ENCODE peak calls at places on chromosomes 12 and 14, in five cellular contexts. I, H, E, M and O are unnamed samples.

GRCh38 chr12:108257004-108257403 is 82.1 kb downstream of the CMKLR1 start:
- DNase-seq in H (no peak), I (no peak), M (no peak), E (no peak), O (no peak)

GRCh38 chr12:27922591-27923139 is 49.9 kb downstream of the PTHLH start:
- DNase-seq in M (no peak), E (no peak), I (no peak), H (no peak), O (peak; percentile 49)

GRCh38 chr14:103185051-103186027 is 62.1 kb downstream of the TNFAIP2 start:
- DNase-seq in H (no peak), I (no peak), E (peak; percentile 15), M (peak; percentile 51), O (peak; percentile 50)

GRCh38 chr12:25797335-25797863 is 161.1 kb upstream of the RASSF8 start:
- DNase-seq in M (no peak), H (no peak), I (no peak), E (no peak), O (no peak)

GRCh38 chr12:52956987-52957386 is 8.1 kb downstream of the KRT18 start:
- DNase-seq in E (no peak), M (peak; percentile 50), I (no peak), H (no peak), O (no peak)

GRCh38 chr12:52474212-52474611 is 607 bp upstream of the KRT6C start:
- DNase-seq in E (no peak), I (no peak), H (no peak), M (no peak), O (no peak)

GRCh38 chr12:27505771-27506170 is 18.2 kb upstream of the PPFIBP1 start:
- DNase-seq in H (no peak), I (no peak), M (no peak), E (no peak), O (peak; percentile 41)

GRCh38 chr12:44436756-44437155 is 439.4 kb downstream of the NELL2 start:
- DNase-seq in M (no peak), H (no peak), I (no peak), E (no peak), O (no peak)

GRCh38 chr12:132836803-132837331 is 8.2 kb upstream of the GOLGA3 start:
- DNase-seq in I (no peak), E (no peak), M (no peak), H (no peak), O (no peak)

GRCh38 chr12:2999265-2999841 is 40.2 kb downstream of the TEAD4 start:
- DNase-seq in H (no peak), M (no peak), I (no peak), E (no peak), O (no peak)

GRCh38 chr12:6223545-6223944 is 23.3 kb downstream of the CD9 start:
- DNase-seq in E (no peak), I (no peak), H (no peak), M (no peak), O (no peak)

GRCh38 chr12:68007466-68007865 is 18.2 kb downstream of the IFNG-AS1 start:
- DNase-seq in E (no peak), M (no peak), H (no peak), I (no peak), O (peak; percentile 61)

GRCh38 chr12:113893221-113893620 is 72.9 kb downstream of the RBM19 start:
- DNase-seq in E (no peak), H (no peak), M (no peak), I (no peak), O (no peak)

GRCh38 chr12:108635201-108635996 is 1.7 kb upstream of the SELPLG start:
- DNase-seq in H (no peak), E (no peak), I (no peak), M (peak; percentile 99), O (no peak)

GRCh38 chr12:49092086-49092815 is 2.4 kb downstream of the DHH start:
- DNase-seq in E (no peak), M (peak; percentile 95), I (no peak), H (no peak), O (no peak)

GRCh38 chr14:76376878-76377523 is 1.1 kb downstream of the ESRRB start:
- DNase-seq in H (no peak), I (no peak), M (no peak), E (no peak), O (no peak)

GRCh38 chr12:116458492-116458891 is 100.7 kb upstream of the MAP1LC3B2 start:
- DNase-seq in M (no peak), E (no peak), I (no peak), H (no peak), O (no peak)

GRCh38 chr12:28497889-28498411 is 307.7 kb downstream of the CCDC91 start:
- DNase-seq in I (no peak), H (no peak), E (no peak), M (no peak), O (peak; percentile 49)

GRCh38 chr14:100662850-100663527 is 63.7 kb upstream of the DLK1 start:
- DNase-seq in M (peak; percentile 77), I (no peak), H (no peak), E (peak; percentile 79), O (peak; percentile 69)

GRCh38 chr12:54273981-54274380 is 5.9 kb downstream of the CBX5 start:
- DNase-seq in H (no peak), E (no peak), I (no peak), M (no peak), O (no peak)

GRCh38 chr12:76782440-76782996 is 18.6 kb downstream of the ZDHHC17 start:
- DNase-seq in M (no peak), I (no peak), H (no peak), E (no peak), O (peak; percentile 9)

GRCh38 chr14:65110525-65110924 is 8.2 kb upstream of the MAX start:
- DNase-seq in M (no peak), I (no peak), E (no peak), H (no peak), O (no peak)

GRCh38 chr14:49945448-49946319 is 52.8 kb downstream of the ARF6 start:
- DNase-seq in I (no peak), M (no peak), H (no peak), E (no peak), O (no peak)

GRCh38 chr12:30996255-30996654 is 69.7 kb downstream of the TSPAN11 start:
- DNase-seq in I (no peak), E (no peak), M (no peak), H (peak; percentile 63), O (peak; percentile 76)

GRCh38 chr12:117367006-117367638 is 5.7 kb upstream of the NOS1 start:
- DNase-seq in E (no peak), M (peak; percentile 78), I (no peak), H (peak; percentile 29), O (peak; percentile 79)

GRCh38 chr12:7373226-7373625 is 69.4 kb downstream of the ACSM4 start:
- DNase-seq in I (no peak), E (no peak), M (no peak), H (no peak), O (no peak)

GRCh38 chr12:80190001-80190400 is 90.7 kb downstream of the OTOGL start:
- DNase-seq in H (no peak), E (no peak), I (no peak), M (no peak), O (peak; percentile 15)

GRCh38 chr14:103629503-103630121 is 601 bp downstream of the KLC1 start:
- DNase-seq in E (peak; percentile 80), M (peak; percentile 51), H (no peak), I (no peak), O (peak; percentile 15)

GRCh38 chr12:108839890-108840230 is 17.5 kb downstream of the SSH1 start:
- DNase-seq in I (no peak), E (peak; percentile 68), M (peak; percentile 79), H (no peak), O (no peak)

GRCh38 chr12:130632582-130633174 is 83.4 kb downstream of the RIMBP2 start:
- DNase-seq in I (no peak), E (peak; percentile 2), H (no peak), M (no peak), O (no peak)

GRCh38 chr14:74988993-74989392 is 13.7 kb upstream of the EIF2B2 start:
- DNase-seq in E (no peak), H (no peak), I (no peak), M (no peak), O (no peak)

GRCh38 chr12:21828111-21828775 is 53.7 kb upstream of the KCNJ8 start:
- DNase-seq in H (no peak), I (no peak), E (no peak), M (no peak), O (peak; percentile 62)

GRCh38 chr12:129657179-129657578 is 246.6 kb downstream of the TMEM132D start:
- DNase-seq in H (no peak), M (no peak), I (no peak), E (no peak), O (no peak)

GRCh38 chr12:120500577-120500976 is 4.7 kb downstream of the DYNLL1 start:
- DNase-seq in E (no peak), H (no peak), I (no peak), M (no peak), O (peak; percentile 30)

GRCh38 chr14:76133103-76133502 is 18.6 kb upstream of the GPATCH2L start:
- DNase-seq in H (no peak), I (no peak), M (peak; percentile 62), E (no peak), O (peak; percentile 38)

GRCh38 chr14:28596336-28596735 is 170.3 kb upstream of the FOXG1 start:
- DNase-seq in M (no peak), E (no peak), H (no peak), I (no peak), O (peak; percentile 54)
- TF ChIP-seq CTCF in M (no peak), E (no peak), H (no peak), I (no peak), O (no peak)

GRCh38 chr12:110046451-110047187 is 1.7 kb downstream of the C12orf76 start:
- DNase-seq in I (no peak), H (no peak), M (peak; percentile 40), E (no peak), O (no peak)
- H3K4me3 ChIP-seq in I (no peak overlapping the region), H (peak overlapping the region; percentile 79), M (peak overlapping the region; percentile 89), E (peak overlapping the region; percentile 97), O (no peak overlapping the region)

GRCh38 chr12:50595667-50596066 is 90.9 kb downstream of the DIP2B start:
- DNase-seq in I (no peak), M (no peak), E (no peak), H (no peak), O (no peak)

GRCh38 chr12:50599366-50600095 is 94.7 kb downstream of the DIP2B start:
- DNase-seq in M (no peak), I (no peak), H (no peak), E (no peak), O (no peak)

GRCh38 chr12:50600364-50600763 is 95.6 kb downstream of the DIP2B start:
- DNase-seq in E (no peak), H (no peak), I (no peak), M (no peak), O (no peak)

GRCh38 chr12:50598321-50598862 is 93.6 kb downstream of the DIP2B start:
- DNase-seq in I (no peak), E (no peak), H (no peak), M (no peak), O (peak; percentile 37)

GRCh38 chr12:50597200-50598195 is 92.7 kb downstream of the DIP2B start:
- DNase-seq in M (peak; percentile 75), I (no peak), E (no peak), H (no peak), O (peak; percentile 93)
- TF ChIP-seq CTCF in M (no peak), I (no peak), E (no peak), H (no peak), O (peak; percentile 15)

DNA sequence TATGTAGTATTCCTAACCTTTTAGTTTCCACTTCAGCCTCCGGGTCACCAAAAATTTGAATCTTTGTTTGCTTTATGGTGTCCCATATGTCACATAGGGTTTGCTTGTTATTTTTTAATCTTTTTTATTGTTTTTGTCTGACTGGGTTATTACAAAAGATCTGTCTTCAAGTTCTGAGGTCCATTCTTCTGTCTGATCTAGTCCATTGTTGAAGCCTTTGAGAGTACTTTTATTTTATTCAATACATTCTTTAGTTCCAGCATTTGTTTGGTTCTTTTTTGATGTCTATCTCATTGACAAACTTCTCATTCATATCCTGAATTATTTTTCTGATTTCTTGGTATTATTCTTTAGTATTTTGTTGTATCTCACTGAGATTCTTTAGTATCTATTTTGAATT is 99.8 kb downstream of the GPR65 start:
- DNase-seq in E (no peak), I (no peak), M (no peak), H (no peak), O (no peak)
- H3K4me3 ChIP-seq in E (no peak overlapping the region), I (no peak overlapping the region), M (no peak overlapping the region), H (no peak overlapping the region), O (no peak overlapping the region)